ENCODE peak calls at places on chromosome 21, in five cellular contexts. One of them, this sample, is unnamed.

GRCh38 chr21:16420086-16420724 is 690.4 kb downstream of the USP25 start:
- DNase-seq in fibroblast of lung: peak
- DNase-seq in lung: peak
- DNase-seq in substantia nigra: no peak
- DNase-seq in heart left ventricle: peak
- DNase-seq in this sample: peak

GRCh38 chr21:31837613-31838390 is 35.0 kb upstream of the HUNK start:
- DNase-seq in fibroblast of lung: no peak
- DNase-seq in lung: no peak
- DNase-seq in substantia nigra: no peak
- DNase-seq in heart left ventricle: no peak
- DNase-seq in this sample: no peak

GRCh38 chr21:19123053-19123452 is 719.5 kb upstream of the TMPRSS15 start:
- DNase-seq in fibroblast of lung: no peak
- DNase-seq in lung: no peak
- DNase-seq in substantia nigra: no peak
- DNase-seq in heart left ventricle: no peak
- DNase-seq in this sample: no peak

GRCh38 chr21:43985690-43986251 is 26.3 kb upstream of the TRAPPC10 start:
- DNase-seq in fibroblast of lung: no peak
- DNase-seq in lung: no peak
- DNase-seq in substantia nigra: no peak
- DNase-seq in heart left ventricle: no peak
- DNase-seq in this sample: no peak

GRCh38 chr21:18743523-18743922 is 339.9 kb upstream of the TMPRSS15 start:
- DNase-seq in fibroblast of lung: no peak
- DNase-seq in lung: no peak
- DNase-seq in substantia nigra: no peak
- DNase-seq in heart left ventricle: no peak
- DNase-seq in this sample: no peak

GRCh38 chr21:37463083-37463780 is 96.7 kb downstream of the DYRK1A start:
- DNase-seq in fibroblast of lung: peak
- DNase-seq in lung: no peak
- DNase-seq in substantia nigra: no peak
- DNase-seq in heart left ventricle: no peak
- DNase-seq in this sample: no peak

GRCh38 chr21:43921979-43922945 is 57.2 kb downstream of the AGPAT3 start:
- DNase-seq in fibroblast of lung: peak
- DNase-seq in lung: no peak
- DNase-seq in substantia nigra: no peak
- DNase-seq in heart left ventricle: no peak
- DNase-seq in this sample: peak

GRCh38 chr21:16517380-16517779 is 787.6 kb downstream of the USP25 start:
- DNase-seq in fibroblast of lung: peak
- DNase-seq in lung: no peak
- DNase-seq in substantia nigra: no peak
- DNase-seq in heart left ventricle: no peak
- DNase-seq in this sample: no peak

GRCh38 chr21:37032877-37033471 is 26.5 kb downstream of the RIPPLY3 start:
- DNase-seq in fibroblast of lung: peak
- DNase-seq in lung: no peak
- DNase-seq in substantia nigra: no peak
- DNase-seq in heart left ventricle: no peak
- DNase-seq in this sample: no peak

GRCh38 chr21:31813873-31814272 is 58.9 kb upstream of the HUNK start:
- DNase-seq in fibroblast of lung: no peak
- DNase-seq in lung: no peak
- DNase-seq in substantia nigra: no peak
- DNase-seq in heart left ventricle: no peak
- DNase-seq in this sample: no peak

GRCh38 chr21:31351438-31351837 is 7.4 kb upstream of the TIAM1 start:
- DNase-seq in fibroblast of lung: peak
- DNase-seq in lung: no peak
- DNase-seq in substantia nigra: no peak
- DNase-seq in heart left ventricle: no peak
- DNase-seq in this sample: no peak

GRCh38 chr21:32463367-32463766 is 50.9 kb downstream of the EVA1C start:
- DNase-seq in fibroblast of lung: peak
- DNase-seq in lung: no peak
- DNase-seq in substantia nigra: no peak
- DNase-seq in heart left ventricle: no peak
- DNase-seq in this sample: no peak

GRCh38 chr21:18164933-18165332 is 79.7 kb upstream of the CHODL start:
- DNase-seq in fibroblast of lung: no peak
- DNase-seq in lung: no peak
- DNase-seq in substantia nigra: no peak
- DNase-seq in heart left ventricle: no peak
- DNase-seq in this sample: no peak

GRCh38 chr21:29238967-29239289 is 59.8 kb upstream of the BACH1 start:
- DNase-seq in fibroblast of lung: peak
- DNase-seq in lung: no peak
- DNase-seq in substantia nigra: no peak
- DNase-seq in heart left ventricle: no peak
- DNase-seq in this sample: no peak
- H3K27ac ChIP-seq in fibroblast of lung: no peak
- H3K27ac ChIP-seq in lung: no peak
- H3K27ac ChIP-seq in substantia nigra: no peak
- H3K27ac ChIP-seq in heart left ventricle: no peak
- H3K27ac ChIP-seq in this sample: no peak

GRCh38 chr21:35923971-35924370 is 136.4 kb downstream of the SETD4 start:
- DNase-seq in fibroblast of lung: no peak
- DNase-seq in lung: no peak
- DNase-seq in substantia nigra: no peak
- DNase-seq in heart left ventricle: no peak
- DNase-seq in this sample: no peak

GRCh38 chr21:35927262-35927661 is 133.1 kb downstream of the SETD4 start:
- DNase-seq in fibroblast of lung: no peak
- DNase-seq in lung: no peak
- DNase-seq in substantia nigra: no peak
- DNase-seq in heart left ventricle: no peak
- DNase-seq in this sample: no peak

GRCh38 chr21:35924714-35925301 is 135.5 kb downstream of the SETD4 start:
- DNase-seq in fibroblast of lung: peak
- DNase-seq in lung: no peak
- DNase-seq in substantia nigra: no peak
- DNase-seq in heart left ventricle: no peak
- DNase-seq in this sample: no peak

GRCh38 chr21:35926003-35926541 is 134.3 kb downstream of the SETD4 start:
- DNase-seq in fibroblast of lung: no peak
- DNase-seq in lung: no peak
- DNase-seq in substantia nigra: no peak
- DNase-seq in heart left ventricle: no peak
- DNase-seq in this sample: no peak

DNA sequence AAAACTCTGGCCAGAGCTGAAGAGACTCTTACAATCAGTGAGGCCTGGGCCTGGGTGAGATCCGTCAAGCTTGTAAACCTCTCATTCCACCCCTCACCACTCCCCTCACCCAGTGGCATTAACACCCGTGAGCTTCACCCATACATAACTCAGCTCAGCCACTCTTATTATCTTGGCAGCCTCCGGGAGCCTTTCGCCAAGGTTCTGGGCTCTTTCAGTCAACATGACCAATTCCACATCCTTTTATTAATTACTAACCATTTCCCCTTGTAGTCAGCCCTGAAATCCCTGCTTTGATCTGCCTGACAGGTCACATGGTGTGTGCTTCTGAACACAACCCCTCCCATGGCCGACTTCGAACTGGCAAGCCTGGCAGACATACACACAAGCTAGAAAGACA is 134.8 kb downstream of the SETD4 start:
- DNase-seq in fibroblast of lung: peak
- DNase-seq in lung: no peak
- DNase-seq in substantia nigra: no peak
- DNase-seq in heart left ventricle: no peak
- DNase-seq in this sample: no peak
- H3K27ac ChIP-seq in fibroblast of lung: peak
- H3K27ac ChIP-seq in lung: no peak
- H3K27ac ChIP-seq in substantia nigra: no peak
- H3K27ac ChIP-seq in heart left ventricle: no peak
- H3K27ac ChIP-seq in this sample: no peak

GRCh38 chr21:41164052-41164451 is 3.9 kb upstream of the BACE2 start:
- DNase-seq in fibroblast of lung: no peak
- DNase-seq in lung: no peak
- DNase-seq in substantia nigra: no peak
- DNase-seq in heart left ventricle: no peak
- DNase-seq in this sample: no peak
- H3K27ac ChIP-seq in fibroblast of lung: no peak
- H3K27ac ChIP-seq in lung: no peak
- H3K27ac ChIP-seq in substantia nigra: no peak
- H3K27ac ChIP-seq in heart left ventricle: no peak
- H3K27ac ChIP-seq in this sample: no peak

GRCh38 chr21:33540711-33541104 is 1.2 kb downstream of the GART start:
- DNase-seq in fibroblast of lung: no peak
- DNase-seq in lung: no peak
- DNase-seq in substantia nigra: no peak
- DNase-seq in heart left ventricle: no peak
- DNase-seq in this sample: no peak
- H3K27ac ChIP-seq in fibroblast of lung: peak
- H3K27ac ChIP-seq in lung: no peak
- H3K27ac ChIP-seq in substantia nigra: no peak
- H3K27ac ChIP-seq in heart left ventricle: no peak
- H3K27ac ChIP-seq in this sample: no peak

GRCh38 chr21:46346296-46347202 is 22.6 kb downstream of the PCNT start:
- DNase-seq in fibroblast of lung: no peak
- DNase-seq in lung: no peak
- DNase-seq in substantia nigra: no peak
- DNase-seq in heart left ventricle: no peak
- DNase-seq in this sample: no peak
- H3K27ac ChIP-seq in fibroblast of lung: no peak
- H3K27ac ChIP-seq in lung: no peak
- H3K27ac ChIP-seq in substantia nigra: no peak
- H3K27ac ChIP-seq in heart left ventricle: no peak
- H3K27ac ChIP-seq in this sample: no peak

DNA sequence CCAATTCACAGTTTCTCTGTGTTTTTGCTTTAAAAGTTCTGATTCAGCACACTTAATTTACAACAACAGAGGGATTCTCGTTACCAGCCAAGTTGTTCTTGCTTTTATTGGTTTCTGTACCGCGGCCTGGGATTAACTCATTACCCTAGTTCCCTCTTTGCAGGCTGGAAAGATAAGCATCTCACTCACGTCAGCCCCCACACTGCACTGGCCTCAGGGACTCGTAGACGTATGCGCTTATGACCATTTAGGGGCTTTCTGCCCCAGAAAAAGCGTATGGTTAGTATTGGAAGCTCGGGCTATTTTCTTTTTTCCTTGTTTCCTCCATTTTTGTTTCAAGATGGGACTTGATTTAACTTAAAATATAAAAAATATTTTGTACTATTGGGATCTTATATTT is 76.0 kb downstream of the POFUT2 start:
- DNase-seq in fibroblast of lung: no peak
- DNase-seq in lung: no peak
- DNase-seq in substantia nigra: no peak
- DNase-seq in heart left ventricle: no peak
- DNase-seq in this sample: no peak
- H3K27ac ChIP-seq in fibroblast of lung: no peak
- H3K27ac ChIP-seq in lung: no peak
- H3K27ac ChIP-seq in substantia nigra: no peak
- H3K27ac ChIP-seq in heart left ventricle: no peak
- H3K27ac ChIP-seq in this sample: no peak

GRCh38 chr21:38832664-38833063 is 26.9 kb downstream of the ETS2 start:
- DNase-seq in fibroblast of lung: no peak
- DNase-seq in lung: no peak
- DNase-seq in substantia nigra: no peak
- DNase-seq in heart left ventricle: no peak
- DNase-seq in this sample: no peak
- H3K27ac ChIP-seq in fibroblast of lung: no peak
- H3K27ac ChIP-seq in lung: no peak
- H3K27ac ChIP-seq in substantia nigra: no peak
- H3K27ac ChIP-seq in heart left ventricle: no peak
- H3K27ac ChIP-seq in this sample: no peak

DNA sequence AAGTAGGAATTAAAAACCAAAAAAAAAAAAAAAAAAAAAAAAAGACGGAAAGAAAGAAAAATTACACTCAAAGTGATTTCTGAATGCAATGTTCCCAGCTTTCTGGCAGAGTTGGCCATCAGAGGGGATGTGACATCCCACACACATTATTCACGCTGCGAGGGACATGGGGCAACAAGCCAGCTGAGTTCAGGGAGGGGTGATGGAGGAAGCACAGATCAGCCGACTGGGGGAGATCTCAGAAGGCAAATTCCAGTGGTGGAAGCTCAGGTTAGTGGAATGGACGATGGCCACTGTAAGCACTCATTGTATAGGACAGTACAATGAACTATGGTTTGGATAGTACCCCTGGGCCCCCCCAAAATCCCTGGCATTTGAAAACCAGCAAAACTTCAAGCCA is 311.9 kb downstream of the PCP4 start:
- DNase-seq in fibroblast of lung: peak
- DNase-seq in lung: no peak
- DNase-seq in substantia nigra: no peak
- DNase-seq in heart left ventricle: no peak
- DNase-seq in this sample: no peak
- H3K27ac ChIP-seq in fibroblast of lung: no peak
- H3K27ac ChIP-seq in lung: no peak
- H3K27ac ChIP-seq in substantia nigra: no peak
- H3K27ac ChIP-seq in heart left ventricle: no peak
- H3K27ac ChIP-seq in this sample: no peak

GRCh38 chr21:45622416-45623097 is 21.0 kb upstream of the PCBP3 start:
- DNase-seq in fibroblast of lung: no peak
- DNase-seq in lung: no peak
- DNase-seq in substantia nigra: no peak
- DNase-seq in heart left ventricle: no peak
- DNase-seq in this sample: no peak
- H3K27ac ChIP-seq in fibroblast of lung: no peak
- H3K27ac ChIP-seq in lung: no peak
- H3K27ac ChIP-seq in substantia nigra: no peak
- H3K27ac ChIP-seq in heart left ventricle: no peak
- H3K27ac ChIP-seq in this sample: no peak